ENCODE peak calls at places on chromosomes 6 and 20, in ten cellular contexts. H is ascending aorta; M is adrenal gland; S is heart left ventricle; Z is suprapubic skin; C is psoas muscle; R is CD8-positive, alpha-beta T cell; E is pancreas; X is K562; O is uterus. L is an unnamed sample.

GRCh38 chr6:26126394-26127221 is 39.4 kb downstream of the HFE start:
- DNase-seq in H (no peak), E (no peak), R (no peak), X (no peak), O (no peak), S (no peak), C (no peak), Z (no peak), M (no peak), L (no peak)

GRCh38 chr20:52204136-52204535 is 12.6 kb upstream of the ZFP64 start:
- DNase-seq in C (no peak), O (no peak), M (no peak), H (no peak), X (peak; percentile 33), S (no peak), E (no peak), Z (no peak), R (no peak), L (no peak)

GRCh38 chr6:89146748-89147715 is 1.2 kb downstream of the PM20D2 start:
- DNase-seq in S (no peak), Z (no peak), O (no peak), X (no peak), C (peak; percentile 70), R (no peak), M (no peak), H (no peak), E (no peak), L (no peak)

GRCh38 chr6:157162756-157163433 is 160.4 kb downstream of the TMEM242 start:
- DNase-seq in M (no peak), O (no peak), H (no peak), C (no peak), Z (no peak), S (no peak), E (no peak), X (no peak), R (no peak), L (no peak)

GRCh38 chr6:90226257-90226656 is 70.4 kb downstream of the BACH2 start:
- DNase-seq in O (no peak), C (no peak), X (no peak), H (no peak), R (no peak), M (no peak), Z (no peak), S (no peak), E (no peak), L (no peak)

GRCh38 chr20:57878803-57879424 is 169.1 kb upstream of the PMEPA1 start:
- DNase-seq in X (no peak), Z (no peak), E (no peak), R (no peak), O (no peak), C (no peak), M (no peak), H (no peak), S (no peak), L (no peak)

GRCh38 chr6:111865909-111866546 is 7.2 kb downstream of the FYN start:
- DNase-seq in O (no peak), H (no peak), M (no peak), S (no peak), R (no peak), Z (no peak), E (no peak), X (no peak), C (no peak), L (no peak)

GRCh38 chr6:144758602-144759001 is 473.5 kb downstream of the UTRN start:
- DNase-seq in O (no peak), X (no peak), C (no peak), H (no peak), S (no peak), R (no peak), Z (no peak), E (no peak), M (no peak), L (no peak)

GRCh38 chr20:32839982-32840285 is 18.8 kb upstream of the EFCAB8 start:
- DNase-seq in H (no peak), M (no peak), S (no peak), Z (no peak), R (no peak), O (no peak), X (no peak), E (no peak), C (no peak), L (no peak)

GRCh38 chr6:21005816-21006553 is 471.7 kb downstream of the CDKAL1 start:
- DNase-seq in Z (no peak), E (no peak), M (no peak), R (no peak), C (no peak), O (no peak), H (no peak), S (no peak), X (no peak), L (no peak)

GRCh38 chr20:23146111-23146640 is 60.1 kb upstream of the CD93 start:
- DNase-seq in M (no peak), C (no peak), H (no peak), O (peak; percentile 7), R (no peak), S (no peak), Z (peak; percentile 48), E (no peak), X (no peak), L (no peak)

GRCh38 chr20:23143098-23143497 is 57.0 kb upstream of the CD93 start:
- DNase-seq in S (peak; percentile 74), Z (peak; percentile 79), R (no peak), X (peak; percentile 67), O (peak; percentile 59), E (no peak), C (peak; percentile 79), H (peak; percentile 68), M (peak; percentile 83), L (no peak)

GRCh38 chr20:23143986-23144695 is 58.0 kb upstream of the CD93 start:
- DNase-seq in S (no peak), C (peak; percentile 36), M (no peak), X (no peak), H (no peak), R (no peak), Z (peak; percentile 70), O (no peak), E (no peak), L (no peak)

GRCh38 chr20:23145281-23145700 is 59.2 kb upstream of the CD93 start:
- DNase-seq in O (peak; percentile 38), E (no peak), R (no peak), C (peak; percentile 89), M (peak; percentile 57), H (peak; percentile 70), S (no peak), X (no peak), Z (peak; percentile 79), L (no peak)

GRCh38 chr20:23144856-23145255 is 58.7 kb upstream of the CD93 start:
- DNase-seq in C (peak; percentile 39), H (no peak), X (no peak), S (no peak), E (no peak), R (no peak), M (no peak), Z (peak; percentile 72), O (no peak), L (no peak)
- H3K27ac ChIP-seq in C (peak overlapping the region; percentile 96), H (peak overlapping the region; percentile 96), X (peak overlapping the region; percentile 31), S (no peak overlapping the region), E (no peak overlapping the region), R (no peak overlapping the region), M (peak overlapping the region; percentile 75), Z (peak overlapping the region; percentile 19), O (no peak overlapping the region), L (no peak overlapping the region)

DNA sequence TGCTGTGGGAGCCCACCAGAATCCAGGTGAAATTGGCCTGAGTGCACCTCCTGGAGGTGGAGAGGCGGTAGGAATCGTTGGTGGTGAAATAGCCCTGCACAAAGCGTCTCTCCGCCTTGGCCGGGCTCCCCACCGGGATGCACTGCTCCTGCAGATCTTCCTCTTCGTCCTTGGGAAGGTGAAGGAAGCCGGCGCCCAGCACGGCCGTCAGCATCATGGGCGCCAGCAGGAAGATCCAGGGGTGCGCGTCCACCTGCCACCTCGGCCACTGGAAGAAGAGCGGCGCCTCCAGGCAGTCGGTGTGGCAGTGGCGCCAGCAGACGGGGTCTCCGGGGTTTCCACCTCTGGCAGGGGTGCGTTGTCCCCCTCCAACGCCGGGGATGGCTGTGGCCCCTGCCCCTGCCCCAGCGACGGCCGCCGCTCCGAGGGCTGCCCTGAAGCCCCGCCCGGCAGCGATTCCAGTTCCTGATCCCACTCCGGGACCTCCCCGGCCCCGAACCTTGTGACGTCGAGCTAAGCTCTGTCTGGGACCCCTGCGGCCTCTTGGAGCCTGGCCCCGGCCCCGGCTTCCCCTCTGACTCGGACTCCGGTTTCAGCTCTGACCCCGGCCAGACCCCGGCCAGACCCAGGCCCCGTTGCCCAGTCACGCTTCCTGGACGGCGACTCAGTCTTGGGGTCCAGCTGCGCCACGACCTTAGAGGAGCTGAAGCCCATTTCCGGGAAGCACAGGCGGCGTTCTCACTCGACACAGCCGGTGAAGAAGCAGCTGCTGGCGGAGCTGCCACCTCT is 91.9 kb downstream of the CD164 start:
- DNase-seq in H (no peak), X (no peak), M (no peak), S (no peak), E (no peak), O (no peak), R (no peak), C (peak; percentile 50), Z (no peak), L (no peak)
- H3K4me1 ChIP-seq in H (no peaks in the 10 kb centered on the region), X (peaks cover 24% of the 10 kb centered on the region), M (no peaks in the 10 kb centered on the region), S (no peaks in the 10 kb centered on the region), E (peaks cover 9% of the 10 kb centered on the region), O (no peaks in the 10 kb centered on the region), R (no peaks in the 10 kb centered on the region), C (peaks cover 25% of the 10 kb centered on the region), Z (peaks cover 2% of the 10 kb centered on the region), L (no peaks in the 10 kb centered on the region)

GRCh38 chr6:168819546-168819945 is 378.6 kb downstream of the SMOC2 start:
- DNase-seq in H (no peak), S (no peak), M (no peak), E (no peak), Z (no peak), C (no peak), R (no peak), X (no peak), O (no peak), L (no peak)

GRCh38 chr6:168826078-168826390 is 385.1 kb downstream of the SMOC2 start:
- DNase-seq in S (no peak), C (no peak), X (no peak), M (no peak), R (no peak), Z (no peak), O (no peak), E (no peak), H (no peak), L (no peak)

GRCh38 chr6:168825226-168826077 is 384.5 kb downstream of the SMOC2 start:
- DNase-seq in H (no peak), X (no peak), Z (no peak), R (no peak), O (no peak), S (no peak), M (no peak), E (no peak), C (no peak), L (no peak)

GRCh38 chr6:168822376-168822775 is 381.4 kb downstream of the SMOC2 start:
- DNase-seq in O (no peak), R (no peak), S (no peak), E (no peak), C (no peak), M (no peak), H (no peak), X (no peak), Z (no peak), L (no peak)

GRCh38 chr6:168823397-168824020 is 382.5 kb downstream of the SMOC2 start:
- DNase-seq in H (no peak), C (no peak), Z (no peak), O (no peak), E (no peak), M (no peak), S (no peak), R (no peak), X (no peak), L (no peak)
- H3K9me3 ChIP-seq in H (no peaks in the 10 kb centered on the region), C (no peaks in the 10 kb centered on the region), Z (no peaks in the 10 kb centered on the region), O (no peaks in the 10 kb centered on the region), E (no peaks in the 10 kb centered on the region), M (no peaks in the 10 kb centered on the region), S (peaks cover 3% of the 10 kb centered on the region), R (no peaks in the 10 kb centered on the region), X (no peaks in the 10 kb centered on the region), L (no peaks in the 10 kb centered on the region)

GRCh38 chr6:33392168-33392947 is 735 bp downstream of the KIFC1 start:
- DNase-seq in R (no peak), O (no peak), E (no peak), M (no peak), S (no peak), C (no peak), H (no peak), X (peak; percentile 44), Z (no peak), L (no peak)
- H3K27ac ChIP-seq in R (peak overlapping the region; percentile 19), O (peak overlapping the region; percentile 93), E (peak overlapping the region; percentile 20), M (peak overlapping the region; percentile 84), S (no peak overlapping the region), C (peak overlapping the region; percentile 92), H (peak overlapping the region; percentile 69), X (peak overlapping the region; percentile 89), Z (peak overlapping the region; percentile 51), L (peak overlapping the region; percentile 79)

L was measured in CD8-positive, alpha-beta memory T cell.